ENCODE peak calls at places on chromosomes 3 and 15, in seven cellular contexts. C is neuronal stem cell, E is H9, N is IMR-90, B is mesendoderm, A is mesenchymal stem cell, F is H1. R is an unnamed sample.

GRCh38 chr15:63668601-63669000 is 71.4 kb downstream of the FBXL22 start:
- DNase-seq in A (no peak), B (no peak), E (no peak), N (no peak), C (no peak), F (no peak), R (no peak)

GRCh38 chr3:138747229-138747628 is 87.5 kb downstream of the PIK3CB start:
- DNase-seq in F (no peak), C (no peak), E (no peak), A (no peak), N (no peak), B (no peak), R (no peak)

GRCh38 chr3:186099178-186099577 is 9.7 kb downstream of the ETV5 start:
- DNase-seq in A (peak), B (no peak), E (no peak), N (peak), C (no peak), F (no peak), R (no peak)

GRCh38 chr3:95627293-95627692 is 1187.1 kb upstream of the EPHA6 start:
- DNase-seq in E (no peak), F (no peak), N (no peak), A (no peak), B (peak), C (no peak), R (no peak)

GRCh38 chr3:195884691-195885035 is 23.7 kb downstream of the TNK2 start:
- DNase-seq in E (no peak), F (no peak), N (no peak), A (no peak), B (no peak), C (no peak), R (no peak)

GRCh38 chr15:64152507-64153387 is 1.2 kb downstream of the SNX22 start:
- DNase-seq in B (peak), E (peak), F (no peak), C (no peak), A (peak), N (no peak), R (no peak)

GRCh38 chr3:30286007-30286669 is 320.3 kb upstream of the TGFBR2 start:
- DNase-seq in F (no peak), B (no peak), E (no peak), C (no peak), N (peak), A (peak), R (no peak)

GRCh38 chr15:67923647-67923971 is 83.8 kb upstream of the RNU6-1 start:
- DNase-seq in A (no peak), F (no peak), B (no peak), N (peak), C (no peak), E (no peak), R (no peak)

GRCh38 chr15:29283371-29283770 is 13.7 kb upstream of the NSMCE3 start:
- DNase-seq in C (no peak), N (no peak), F (no peak), A (no peak), B (no peak), E (no peak), R (no peak)

DNA sequence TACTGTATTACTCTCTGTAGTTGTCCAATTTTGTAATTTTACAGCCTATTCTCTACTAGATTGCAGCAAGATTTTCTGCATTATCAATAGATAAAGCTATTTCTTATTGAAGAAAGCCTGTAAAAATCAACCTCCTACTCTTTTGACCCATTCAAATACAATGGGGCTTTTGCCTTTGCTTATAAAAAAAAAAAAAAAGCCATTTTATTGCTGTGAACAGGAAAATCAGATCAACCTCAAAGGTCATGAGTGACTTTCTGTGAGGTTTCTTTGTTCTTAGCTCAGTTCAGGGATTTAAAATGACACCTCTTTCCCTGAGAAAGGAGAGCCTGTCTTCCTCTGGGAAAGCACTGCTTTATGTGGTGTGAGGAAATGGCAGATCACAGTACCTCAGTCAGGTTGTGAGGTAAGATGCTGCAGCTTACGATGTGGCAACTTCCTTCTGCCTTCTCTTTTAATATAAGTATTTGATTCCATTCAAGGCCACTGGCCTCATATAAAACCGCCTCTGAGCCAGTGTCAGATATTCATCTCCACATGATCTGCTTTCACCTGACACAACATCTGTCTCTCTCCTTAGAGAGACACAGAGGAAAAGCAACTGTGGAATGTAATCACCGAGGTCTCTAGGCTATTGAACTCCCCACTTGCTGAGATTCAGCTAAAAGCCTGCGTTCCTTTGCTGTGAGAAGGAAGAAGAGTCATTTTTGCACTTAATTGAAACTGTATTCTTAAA is 161.5 kb upstream of the MB21D2 start:
- DNase-seq in A (no peak), E (no peak), B (peak), C (peak), F (no peak), N (no peak), R (no peak)
- H3K23ac ChIP-seq in A (no peak), E (no peak), B (no peak), C (no peak), F (no peak), N (no peak), R (no peak)

DNA sequence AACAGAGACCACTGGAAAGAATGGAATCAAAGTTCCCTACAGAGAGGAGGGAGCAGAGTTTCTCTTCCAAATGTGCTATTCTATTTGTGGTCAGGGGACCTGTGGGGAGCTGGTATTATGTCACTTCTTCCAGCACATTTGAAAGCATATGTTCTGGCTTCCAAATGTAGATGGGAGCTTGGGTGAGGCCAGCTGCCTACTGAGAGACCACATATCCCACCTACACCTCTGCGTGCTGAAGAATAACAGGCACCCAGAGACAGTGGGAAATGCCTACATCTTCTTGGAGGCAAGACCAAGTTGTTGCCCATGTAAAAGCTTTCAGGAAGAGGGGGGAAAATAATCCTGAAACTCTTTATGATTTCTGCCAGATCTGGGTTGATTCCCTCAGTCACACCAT is 286.8 kb upstream of the UMPS start:
- DNase-seq in A (no peak), C (no peak), F (no peak), E (no peak), N (no peak), B (no peak), R (no peak)
- H3K23ac ChIP-seq in A (no peak), C (no peak), F (no peak), E (no peak), N (no peak), B (no peak), R (no peak)

DNA sequence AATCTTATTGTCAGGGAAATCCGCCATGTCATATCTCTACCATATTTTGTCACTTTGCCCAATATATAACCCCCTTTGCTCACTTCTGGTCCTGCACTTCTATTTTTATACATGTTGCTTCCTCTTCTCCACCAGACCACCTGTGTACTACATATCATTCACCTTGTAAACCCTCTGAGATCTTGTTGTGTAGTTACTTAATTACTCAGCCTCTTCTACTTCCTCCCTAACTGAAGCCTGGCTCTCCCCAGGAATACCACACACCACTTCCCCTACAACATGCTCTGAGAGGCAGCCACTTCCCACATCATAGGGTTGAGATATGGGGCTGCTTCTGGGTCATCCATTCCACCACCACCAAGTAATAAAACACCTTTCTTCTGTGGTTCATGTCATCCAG is 10.0 kb downstream of the HEXA start:
- DNase-seq in N (no peak), A (no peak), C (no peak), E (no peak), F (no peak), B (no peak), R (no peak)
- H3K23ac ChIP-seq in N (no peak), A (no peak), C (no peak), E (no peak), F (no peak), B (no peak), R (no peak)

DNA sequence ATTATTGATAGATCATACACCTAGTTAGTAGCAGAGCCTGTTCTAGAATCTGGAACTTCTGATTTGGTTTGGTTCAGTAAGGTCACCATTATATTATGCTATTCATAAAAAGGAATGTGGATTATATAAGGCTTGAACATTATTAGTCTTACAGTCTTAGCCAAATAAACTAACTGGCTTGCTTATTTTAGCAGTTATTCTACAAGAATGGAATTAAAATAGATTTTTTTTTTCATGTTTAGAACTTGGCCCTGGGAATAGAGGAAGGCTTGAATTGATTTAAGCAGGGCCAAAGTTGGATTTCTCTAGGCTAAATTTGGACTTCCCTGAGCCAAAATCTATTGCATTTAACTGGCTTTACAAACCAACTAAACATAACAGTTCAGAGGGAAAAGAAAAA is 24.4 kb downstream of the DTWD1 start:
- DNase-seq in A (no peak), E (no peak), C (no peak), F (no peak), B (no peak), N (peak), R (no peak)
- H3K23ac ChIP-seq in A (no peak), E (no peak), C (no peak), F (no peak), B (no peak), N (no peak), R (no peak)

GRCh38 chr15:58590236-58590635 is 158.4 kb downstream of the LIPC start:
- DNase-seq in C (no peak), A (no peak), B (peak), E (no peak), F (no peak), N (no peak), R (no peak)
- H3K23ac ChIP-seq in C (no peak), A (no peak), B (no peak), E (no peak), F (no peak), N (no peak), R (no peak)

DNA sequence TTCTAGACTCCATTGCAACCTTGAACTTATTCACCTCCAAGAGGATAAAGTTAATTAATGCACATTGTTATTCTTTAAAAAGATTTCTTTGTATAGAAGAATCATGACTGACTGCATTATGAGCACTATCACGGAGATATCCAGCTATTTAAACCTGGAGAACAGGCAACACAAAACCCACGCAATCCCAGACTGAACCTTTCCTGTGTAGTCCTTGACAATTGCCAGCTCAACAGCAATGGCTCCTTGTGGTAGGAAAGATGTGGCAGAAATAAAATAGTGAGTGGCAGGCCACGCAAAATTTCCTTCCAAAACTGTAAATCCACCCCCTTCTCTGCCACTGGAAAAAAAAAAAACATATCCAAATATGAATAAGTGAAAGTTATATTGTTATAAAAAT is 573.7 kb downstream of the EPHB1 start:
- DNase-seq in N (no peak), A (no peak), E (no peak), F (no peak), C (no peak), B (no peak), R (no peak)
- H3K23ac ChIP-seq in N (no peak), A (no peak), E (no peak), F (no peak), C (no peak), B (no peak), R (no peak)

DNA sequence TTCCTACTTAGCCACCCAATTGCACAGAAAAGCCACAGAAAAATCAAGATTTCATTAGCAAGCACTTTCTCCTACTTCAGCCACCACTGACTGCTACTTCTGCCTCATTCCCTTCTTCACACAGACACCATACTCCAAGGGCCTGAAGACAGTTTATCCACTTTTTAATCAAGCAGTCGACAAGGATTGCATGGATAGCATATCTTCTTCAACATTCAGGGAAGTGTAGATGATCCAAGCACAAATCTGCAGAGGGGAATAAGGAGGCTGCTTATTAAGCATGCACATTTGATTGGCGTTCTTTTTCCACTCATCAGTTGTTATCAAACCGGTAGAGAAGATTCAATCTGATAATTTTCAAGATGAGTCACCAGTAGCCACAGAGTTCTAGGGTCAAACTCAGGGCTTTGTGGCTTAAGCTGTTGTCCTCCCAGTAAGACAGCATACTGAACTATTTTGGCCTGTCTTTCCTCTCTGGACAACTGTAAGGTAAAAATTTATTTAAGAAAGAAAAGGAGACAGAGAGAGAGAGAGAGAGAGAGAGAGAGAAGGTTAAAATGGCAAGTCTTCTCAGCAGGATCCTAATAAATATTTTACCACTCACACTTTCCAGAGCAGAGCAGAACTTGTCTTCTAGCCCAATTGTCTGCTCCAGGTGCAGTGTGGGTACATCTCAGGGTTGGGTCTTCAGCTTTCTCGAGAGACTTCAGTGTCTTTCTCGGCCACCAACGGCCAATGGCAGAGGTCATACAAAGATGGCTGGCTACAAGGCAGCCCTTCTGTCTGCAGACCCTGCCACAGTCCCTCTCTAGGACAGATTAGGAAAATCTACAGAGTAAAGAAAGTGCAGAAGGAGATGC is 80.6 kb upstream of the BHLHE40 start:
- DNase-seq in C (no peak), A (peak), E (no peak), N (peak), F (no peak), B (peak), R (peak)
- H3K23ac ChIP-seq in C (no peak), A (no peak), E (no peak), N (no peak), F (no peak), B (peak), R (no peak)

DNA sequence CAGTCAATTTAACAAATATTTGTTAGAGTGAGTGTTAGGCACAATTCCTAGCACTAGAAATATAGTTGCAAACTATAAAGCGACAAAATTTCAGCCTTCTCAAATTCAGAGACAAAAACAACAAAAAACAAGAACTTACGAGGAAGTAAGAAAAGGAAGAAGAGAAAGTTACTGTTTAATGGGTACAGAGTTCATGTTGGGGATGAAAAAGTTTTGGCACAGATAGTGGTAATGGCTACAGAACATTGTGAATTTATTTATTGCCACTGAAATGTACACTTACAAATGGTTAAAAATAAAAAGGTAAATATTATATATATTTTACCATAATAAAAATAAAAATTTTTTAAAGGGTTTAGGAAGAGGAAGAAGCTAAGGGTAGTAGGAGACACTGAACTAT is 21.3 kb downstream of the CCDC14 start:
- DNase-seq in A (no peak), E (no peak), B (no peak), F (no peak), N (no peak), C (no peak), R (no peak)
- H3K23ac ChIP-seq in A (no peak), E (no peak), B (no peak), F (no peak), N (no peak), C (no peak), R (no peak)

DNA sequence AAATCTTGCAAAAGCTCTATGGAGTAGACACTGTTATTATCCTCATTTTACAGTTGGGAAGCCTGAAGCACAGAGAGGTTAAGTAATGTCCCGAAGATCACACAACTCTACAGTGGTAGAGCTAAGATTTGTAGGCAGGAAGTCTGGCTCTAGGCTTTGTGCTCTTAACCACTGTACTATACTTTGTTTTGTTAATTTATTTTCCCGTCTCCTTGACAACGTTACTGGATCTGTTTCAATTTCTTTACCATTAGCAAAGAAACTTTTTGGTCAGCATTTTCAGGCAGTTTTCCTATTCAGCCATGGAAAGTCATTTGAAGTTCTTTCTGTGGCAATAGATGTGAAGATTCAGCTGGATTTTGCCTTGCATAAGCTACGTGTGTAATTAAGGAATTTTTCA is 51.7 kb downstream of the OTOL1 start:
- DNase-seq in A (peak), F (no peak), E (no peak), C (no peak), N (no peak), B (peak), R (peak)
- H3K23ac ChIP-seq in A (no peak), F (no peak), E (no peak), C (no peak), N (no peak), B (no peak), R (no peak)

DNA sequence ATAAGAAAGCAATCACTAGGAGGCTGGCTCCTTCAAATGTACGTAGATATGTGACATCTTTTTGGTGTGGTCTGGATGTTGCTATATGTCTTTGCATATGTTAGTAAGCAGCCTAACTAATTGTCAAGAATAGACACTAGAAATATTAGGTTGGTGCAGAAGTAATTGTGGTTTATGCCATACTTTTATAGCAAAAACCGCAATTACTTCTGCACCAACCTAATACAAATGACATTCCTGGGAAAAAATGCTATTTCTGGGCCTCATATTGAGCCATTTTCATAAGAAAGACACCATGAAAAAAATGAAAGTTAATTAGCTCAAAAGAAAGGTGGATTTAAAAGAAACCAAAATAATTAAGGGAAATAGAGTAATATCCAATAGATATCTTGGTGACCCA is 555.8 kb downstream of the ZNF385D start:
- DNase-seq in A (no peak), B (no peak), E (no peak), N (no peak), C (no peak), F (no peak), R (no peak)
- H3K23ac ChIP-seq in A (no peak), B (no peak), E (no peak), N (no peak), C (no peak), F (no peak), R (no peak)

R was measured in trophoblast cell.